ENCODE peak calls at places on chromosomes 4 and X, in ten cellular contexts. D is T-helper 2 cell; C is GDM1; T is AG08395; X is AG20443; P is iPS-NIHi11; L is stimulated activated CD4-positive, alpha-beta T cell treated with anti-CD3 and anti-CD28 coated beads, Interleukin-1b, Interleukin-23, amount 100 ng/mL, for 24 hours; S is small intestine; Z is mucosa of gallbladder; H is mesendoderm. E is an unnamed sample.

GRCh38 chr4:140094701-140095420 is 59.1 kb downstream of the MAML3 start:
- DNase-seq in P (peak), D (peak), L (no peak), S (no peak), H (peak), Z (peak), X (no peak), T (no peak), C (peak), E (no peak)

GRCh38 chrX:84475596-84475995 is 26.7 kb downstream of the HDX start:
- DNase-seq in H (no peak), Z (no peak), S (no peak), D (no peak), L (no peak), T (no peak), C (no peak), P (no peak), X (no peak), E (no peak)

GRCh38 chrX:1182211-1182610 is 30.2 kb downstream of the CRLF2 start:
- DNase-seq in C (no peak), S (no peak), T (no peak), L (no peak), X (no peak), D (no peak), Z (peak), P (no peak), H (no peak), E (no peak)

GRCh38 chr4:140052050-140052449 is 101.9 kb downstream of the MAML3 start:
- DNase-seq in L (peak), C (peak), Z (peak), P (peak), T (peak), X (peak), S (peak), H (peak), D (no peak), E (peak)

GRCh38 chr4:13766722-13767495 is 139.4 kb upstream of the BOD1L1 start:
- DNase-seq in D (no peak), X (no peak), L (no peak), P (no peak), C (no peak), H (no peak), T (no peak), S (no peak), Z (no peak), E (no peak)

GRCh38 chr4:153166971-153167501 is 37.2 kb upstream of the TRIM2 start:
- DNase-seq in T (peak), C (no peak), D (no peak), Z (no peak), L (no peak), H (no peak), P (no peak), X (no peak), S (no peak), E (no peak)

GRCh38 chrX:133249659-133250058 is 31.5 kb upstream of the TFDP3 start:
- DNase-seq in D (no peak), X (peak), C (no peak), L (no peak), Z (no peak), T (no peak), S (no peak), P (no peak), H (no peak), E (no peak)

GRCh38 chr4:185470503-185471195 is 884 bp downstream of the CCDC110 start:
- DNase-seq in D (peak), H (peak), P (no peak), S (peak), T (peak), Z (peak), X (peak), C (no peak), L (no peak), E (peak)

GRCh38 chr4:5027366-5027765 is 8.1 kb upstream of the CYTL1 start:
- DNase-seq in H (no peak), D (no peak), T (no peak), C (no peak), Z (no peak), L (no peak), P (no peak), X (no peak), S (no peak), E (no peak)

GRCh38 chrX:12979011-12979629 is 4.2 kb downstream of the TMSB4X start:
- DNase-seq in L (no peak), T (no peak), C (no peak), Z (no peak), S (no peak), H (peak), X (no peak), P (no peak), D (no peak), E (no peak)

E was measured in hepatic stellate cell.